ENCODE peak calls at places on chromosomes 2 and 18, in six cellular contexts. W is OCI-LY7, F is fibroblast of lung, A is pancreas, X is IMR-90, O is transverse colon. L is an unnamed sample. For H3K4me1, the result is how much of the 10 kb centered on the place peaks cover.

GRCh38 chr2:32680937-32681336 is 53.1 kb downstream of the TTC27 start:
- DNase-seq in W (no peak), F (peak), A (no peak), X (peak), O (no peak), L (no peak)

GRCh38 chr2:119288576-119288975 is 64.9 kb downstream of the STEAP3 start:
- DNase-seq in W (no peak), F (no peak), A (no peak), X (no peak), O (no peak), L (no peak)

GRCh38 chr2:74387346-74387745 is 7.2 kb upstream of the DCTN1 start:
- DNase-seq in W (no peak), F (peak), A (no peak), X (peak), O (no peak), L (no peak)

GRCh38 chr18:26734760-26735159 is 130.7 kb downstream of the AQP4 start:
- DNase-seq in W (no peak), F (no peak), A (no peak), X (no peak), O (no peak), L (no peak)

GRCh38 chr2:66888791-66889631 is 454.1 kb downstream of the MEIS1 start:
- DNase-seq in W (no peak), F (peak), A (no peak), X (peak), O (peak), L (no peak)

GRCh38 chr18:24055878-24056277 is 41.3 kb downstream of the TTC39C start:
- DNase-seq in W (no peak), F (no peak), A (no peak), X (peak), O (no peak), L (no peak)

GRCh38 chr2:63663013-63663864 is 74.5 kb downstream of the MDH1 start:
- DNase-seq in W (no peak), F (peak), A (no peak), X (peak), O (no peak), L (no peak)

GRCh38 chr2:148527488-148528340 is 116.8 kb upstream of the EPC2 start:
- DNase-seq in W (no peak), F (no peak), A (no peak), X (no peak), O (no peak), L (no peak)

GRCh38 chr2:224378087-224379085 is 23.5 kb downstream of the FAM124B start:
- DNase-seq in W (no peak), F (no peak), A (no peak), X (no peak), O (no peak), L (no peak)

GRCh38 chr2:120228503-120228902 is 5.3 kb upstream of the TMEM185B start:
- DNase-seq in W (peak), F (no peak), A (no peak), X (no peak), O (peak), L (no peak)

GRCh38 chr2:8623958-8624591 is 57.8 kb upstream of the ID2 start:
- DNase-seq in W (no peak), F (no peak), A (peak), X (no peak), O (no peak), L (no peak)

GRCh38 chr18:7155092-7155491 is 37.5 kb upstream of the LAMA1 start:
- DNase-seq in W (no peak), F (no peak), A (no peak), X (no peak), O (no peak), L (no peak)

GRCh38 chr2:206160124-206160806 is 570 bp downstream of the EEF1B2 start:
- DNase-seq in W (peak), F (no peak), A (no peak), X (peak), O (peak), L (no peak)

GRCh38 chr2:95314964-95315611 is 17.9 kb downstream of the KCNIP3 start:
- DNase-seq in W (peak), F (peak), A (peak), X (peak), O (peak), L (no peak)

GRCh38 chr2:128789776-128790455 is 471.2 kb upstream of the HS6ST1 start:
- DNase-seq in W (no peak), F (no peak), A (no peak), X (no peak), O (no peak), L (no peak)

GRCh38 chr2:96540136-96540535 is 3.6 kb downstream of the ARID5A start:
- DNase-seq in W (no peak), F (peak), A (no peak), X (peak), O (no peak), L (peak)

GRCh38 chr18:60667016-60667415 is 294.4 kb upstream of the MC4R start:
- DNase-seq in W (no peak), F (no peak), A (no peak), X (no peak), O (no peak), L (no peak)

GRCh38 chr2:208373460-208374089 is 33.0 kb upstream of the PTH2R start:
- DNase-seq in W (peak), F (peak), A (no peak), X (peak), O (no peak), L (no peak)

GRCh38 chr18:75455249-75456183 is 28.0 kb upstream of the SMIM21 start:
- DNase-seq in W (no peak), F (peak), A (peak), X (peak), O (no peak), L (no peak)

GRCh38 chr2:226079677-226080076 is 680.2 kb downstream of the NYAP2 start:
- DNase-seq in W (no peak), F (peak), A (no peak), X (peak), O (no peak), L (no peak)

GRCh38 chr2:65383571-65384488 is 48.6 kb downstream of the SPRED2 start:
- DNase-seq in W (peak), F (peak), A (no peak), X (peak), O (no peak), L (no peak)

GRCh38 chr2:10813085-10813748 is 632 bp upstream of the PDIA6 start:
- DNase-seq in W (peak), F (peak), A (no peak), X (peak), O (no peak), L (no peak)

GRCh38 chr18:11454021-11454420 is 155.4 kb upstream of the SLC35G4 start:
- DNase-seq in W (no peak), F (no peak), A (no peak), X (no peak), O (no peak), L (no peak)

GRCh38 chr2:233456934-233457333 is 102.6 kb downstream of the DGKD start:
- DNase-seq in W (no peak), F (no peak), A (no peak), X (no peak), O (no peak), L (no peak)

GRCh38 chr2:88627856-88628568 is 748 bp upstream of the EIF2AK3 start:
- DNase-seq in W (peak), F (peak), A (peak), X (peak), O (peak), L (peak)

GRCh38 chr2:102111823-102112222 is 30.7 kb upstream of the IL1R1 start:
- DNase-seq in W (no peak), F (peak), A (no peak), X (no peak), O (no peak), L (no peak)

GRCh38 chr2:230940476-230940815 is 15.4 kb upstream of the GPR55 start:
- DNase-seq in W (no peak), F (no peak), A (no peak), X (no peak), O (no peak), L (no peak)

GRCh38 chr2:121764681-121765228 is 9.3 kb downstream of the TSN start:
- DNase-seq in W (no peak), F (no peak), A (no peak), X (no peak), O (no peak), L (no peak)

GRCh38 chr18:35713545-35713944 is 132.0 kb downstream of the GALNT1 start:
- DNase-seq in W (no peak), F (peak), A (no peak), X (peak), O (no peak), L (no peak)

GRCh38 chr2:152715854-152716428 is 1.3 kb downstream of the PRPF40A start:
- DNase-seq in W (peak), F (no peak), A (no peak), X (peak), O (no peak), L (no peak)
- H3K4me1 ChIP-seq in W (under half), F (under half), A (under half), X (under half), O (under half), L (under half)

DNA sequence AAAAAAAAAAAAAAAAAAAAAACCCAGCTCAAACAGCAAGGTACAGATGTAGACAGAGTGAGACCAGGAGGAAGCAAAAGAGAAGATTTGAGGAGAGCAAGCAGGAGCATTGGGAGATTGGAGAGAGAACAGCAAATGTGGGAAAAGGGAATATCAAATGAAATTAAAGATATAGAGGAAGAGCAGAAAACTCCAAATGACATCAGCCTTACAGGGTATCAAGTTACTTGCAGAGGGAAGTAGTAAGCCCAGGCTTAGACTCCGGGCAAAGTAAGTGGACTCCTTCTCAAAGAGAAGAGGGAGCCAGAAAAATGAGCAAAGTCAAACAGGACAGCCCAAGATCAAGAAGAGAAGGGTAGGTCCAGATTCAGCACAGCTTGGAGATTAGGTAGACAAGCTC is 93.3 kb upstream of the PPP1CB start:
- DNase-seq in W (no peak), F (peak), A (no peak), X (peak), O (no peak), L (no peak)
- H3K27ac ChIP-seq in W (no peak), F (no peak), A (no peak), X (peak), O (peak), L (no peak)

GRCh38 chr2:127067620-127068350 is 39.2 kb downstream of the BIN1 start:
- DNase-seq in W (peak), F (peak), A (no peak), X (peak), O (peak), L (peak)

GRCh38 chr2:127066942-127067341 is 40.0 kb downstream of the BIN1 start:
- DNase-seq in W (no peak), F (no peak), A (no peak), X (peak), O (peak), L (no peak)

GRCh38 chr2:127065299-127065931 is 41.5 kb downstream of the BIN1 start:
- DNase-seq in W (no peak), F (no peak), A (no peak), X (no peak), O (no peak), L (no peak)

GRCh38 chr2:127064642-127065250 is 42.2 kb downstream of the BIN1 start:
- DNase-seq in W (no peak), F (peak), A (peak), X (peak), O (peak), L (no peak)

DNA sequence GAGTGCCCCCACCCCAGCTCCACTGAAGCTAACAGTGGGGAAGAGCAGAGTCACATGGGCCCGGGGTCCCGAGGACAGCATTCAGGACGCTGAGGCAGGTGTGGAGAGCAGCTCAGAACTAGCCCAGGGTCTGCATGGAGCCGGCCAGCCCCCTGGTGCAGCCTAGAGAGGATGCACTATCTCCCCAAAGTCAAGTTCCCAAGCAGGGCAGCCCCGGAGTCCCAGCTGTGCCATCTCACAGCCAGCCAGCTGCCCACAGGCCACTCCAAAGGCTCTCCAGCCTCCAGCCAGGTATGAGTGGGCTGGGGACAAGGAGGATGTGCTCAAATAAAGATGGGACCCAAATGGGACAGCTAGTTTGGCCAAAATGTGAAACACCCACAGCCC is 41.0 kb downstream of the BIN1 start:
- DNase-seq in W (no peak), F (no peak), A (no peak), X (no peak), O (no peak), L (no peak)
- TF ChIP-seq CTCF in W (no peak), F (no peak), A (no peak), X (no peak), O (no peak), L (no peak)

GRCh38 chr18:58846325-58846724 is 18.4 kb upstream of the ZNF532 start:
- DNase-seq in W (no peak), F (no peak), A (no peak), X (no peak), O (no peak), L (no peak)

GRCh38 chr18:58848685-58849084 is 16.0 kb upstream of the ZNF532 start:
- DNase-seq in W (no peak), F (peak), A (no peak), X (peak), O (no peak), L (no peak)

GRCh38 chr18:58844871-58845270 is 19.8 kb upstream of the ZNF532 start:
- DNase-seq in W (no peak), F (no peak), A (no peak), X (no peak), O (no peak), L (no peak)

GRCh38 chr18:58845913-58846312 is 18.8 kb upstream of the ZNF532 start:
- DNase-seq in W (no peak), F (no peak), A (no peak), X (no peak), O (no peak), L (no peak)

DNA sequence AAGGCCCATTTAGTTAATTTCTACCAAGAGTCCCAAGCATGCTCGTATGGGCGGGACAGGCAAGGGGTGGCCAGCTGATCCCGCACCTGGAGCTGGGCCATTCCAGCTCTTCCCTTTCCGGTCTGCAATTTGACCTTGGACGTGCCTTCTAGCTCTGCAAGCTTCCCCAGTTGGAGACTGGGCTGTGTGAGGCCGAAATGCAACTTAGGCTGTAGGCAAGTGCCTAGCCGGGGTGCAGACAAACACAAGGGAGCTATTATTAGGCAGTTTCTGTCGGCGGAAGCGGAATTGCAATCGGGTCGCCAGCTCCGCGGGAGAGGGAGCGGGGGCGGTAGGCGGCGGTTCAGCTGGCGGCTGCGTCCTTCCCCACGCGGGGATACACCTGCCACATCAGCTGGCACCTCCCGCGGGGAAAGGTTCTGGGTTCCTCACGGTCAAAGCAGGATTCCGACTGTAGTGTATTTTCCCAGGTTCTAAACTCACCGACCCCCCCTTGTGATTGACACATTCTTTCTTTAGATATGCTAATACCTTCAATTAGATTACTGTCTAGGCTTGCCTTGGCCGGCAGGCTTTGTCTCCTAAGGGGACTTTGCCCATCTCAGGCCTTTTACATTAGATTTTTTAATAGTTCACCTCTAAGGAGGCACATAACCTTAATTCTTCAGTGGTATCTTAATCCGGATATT is 17.1 kb upstream of the ZNF532 start:
- DNase-seq in W (no peak), F (no peak), A (peak), X (no peak), O (no peak), L (peak)
- H3K4me1 ChIP-seq in W (under half), F (under half), A (under half), X (under half), O (under half), L (under half)

GRCh38 chr2:114368705-114369104 is 73.7 kb upstream of the DPP10 start:
- DNase-seq in W (peak), F (no peak), A (no peak), X (no peak), O (no peak), L (no peak)

GRCh38 chr2:114373591-114373990 is 68.8 kb upstream of the DPP10 start:
- DNase-seq in W (no peak), F (no peak), A (no peak), X (no peak), O (no peak), L (no peak)
- H3K27ac ChIP-seq in W (no peak), F (no peak), A (no peak), X (no peak), O (no peak), L (no peak)

L was measured in Peyer's patch.